ENCODE peak calls at places on chromosomes 13 and 19, in six cellular contexts. A is colonic mucosa, H is choroid plexus epithelial cell, R is endothelial cell, Z is activated B cell treated with CpG ODN at 0.5 μM for 24 hours, O is lung. W is an unnamed sample.

GRCh38 chr19:4807188-4807587 is 15.7 kb downstream of the FEM1A start:
- DNase-seq in H (no peak), O (no peak), A (no peak), R (no peak), Z (no peak), W (no peak)

GRCh38 chr19:13613447-13613846 is 107.2 kb upstream of the CACNA1A start:
- DNase-seq in R (no peak), Z (no peak), O (no peak), A (no peak), H (no peak), W (no peak)

GRCh38 chr13:106466691-106467405 is 68.6 kb downstream of the EFNB2 start:
- DNase-seq in R (no peak), Z (no peak), H (peak), O (no peak), A (no peak), W (no peak)

GRCh38 chr19:7515091-7515470 is 822 bp upstream of the ZNF358 start:
- DNase-seq in H (no peak), A (peak), Z (no peak), R (no peak), O (no peak), W (no peak)

GRCh38 chr13:109844396-109844795 is 58.0 kb upstream of the IRS2 start:
- DNase-seq in O (no peak), Z (no peak), A (no peak), H (peak), R (no peak), W (no peak)

GRCh38 chr19:4464815-4465581 is 7.1 kb upstream of the HDGFL2 start:
- DNase-seq in R (no peak), A (no peak), O (no peak), H (no peak), Z (no peak), W (no peak)

GRCh38 chr19:44677019-44677809 is 5.9 kb downstream of the CEACAM19 start:
- DNase-seq in Z (no peak), R (no peak), H (peak), O (no peak), A (no peak), W (no peak)

GRCh38 chr13:65985632-65986031 is 1244.5 kb downstream of the PCDH9 start:
- DNase-seq in Z (no peak), H (no peak), O (no peak), A (peak), R (peak), W (no peak)

GRCh38 chr19:42368765-42369164 is 21.3 kb downstream of the CNFN start:
- DNase-seq in O (no peak), H (no peak), R (no peak), A (no peak), Z (no peak), W (no peak)

GRCh38 chr13:112510002-112510780 is 77.8 kb downstream of the TUBGCP3 start:
- DNase-seq in A (no peak), O (peak), H (peak), R (peak), Z (no peak), W (no peak)

GRCh38 chr19:49836176-49837008 is 14.6 kb upstream of the PTOV1 start:
- DNase-seq in H (no peak), R (no peak), O (no peak), A (no peak), Z (no peak), W (no peak)

GRCh38 chr19:45817725-45818301 is 2.7 kb upstream of the RSPH6A start:
- DNase-seq in R (no peak), Z (no peak), A (no peak), O (no peak), H (no peak), W (no peak)

GRCh38 chr19:6433663-6434062 is at the start of gene SLC25A41:
- DNase-seq in Z (no peak), A (no peak), R (no peak), O (no peak), H (no peak), W (no peak)

GRCh38 chr19:51546650-51547396 is 15.4 kb upstream of the SIGLEC6 start:
- DNase-seq in O (no peak), H (peak), Z (no peak), A (no peak), R (peak), W (no peak)

GRCh38 chr13:32880636-32881035 is 135.6 kb upstream of the KL start:
- DNase-seq in R (no peak), H (no peak), A (no peak), Z (no peak), O (no peak), W (no peak)

GRCh38 chr19:16227837-16228636 is 30.3 kb downstream of the AP1M1 start:
- DNase-seq in Z (no peak), H (no peak), O (no peak), R (no peak), A (no peak), W (no peak)

GRCh38 chr19:51143486-51143885 is 1.4 kb downstream of the SIGLEC7 start:
- DNase-seq in Z (no peak), O (no peak), R (no peak), H (no peak), A (no peak), W (no peak)

GRCh38 chr19:6032381-6032780 is 54.4 kb upstream of the RANBP3 start:
- DNase-seq in A (no peak), O (no peak), Z (no peak), H (no peak), R (no peak), W (no peak)

GRCh38 chr19:53908933-53909415 is at the start of gene CACNG7:
- DNase-seq in H (no peak), O (no peak), A (no peak), R (no peak), Z (no peak), W (no peak)

GRCh38 chr19:50796634-50797428 is 6.6 kb downstream of the ACP4 start:
- DNase-seq in R (no peak), Z (no peak), O (no peak), H (no peak), A (no peak), W (no peak)

GRCh38 chr13:44407891-44408290 is 34.3 kb downstream of the SERP2 start:
- DNase-seq in O (no peak), Z (no peak), R (no peak), A (no peak), H (no peak), W (no peak)

GRCh38 chr13:26867451-26868067 is 107.0 kb upstream of the GPR12 start:
- DNase-seq in Z (no peak), R (peak), O (no peak), H (peak), A (peak), W (no peak)

GRCh38 chr19:653425-653824 is 9.6 kb downstream of the RNF126 start:
- DNase-seq in Z (no peak), H (no peak), R (no peak), A (no peak), O (no peak), W (no peak)

GRCh38 chr13:23547000-23547590 is 23.1 kb upstream of the TNFRSF19 start:
- DNase-seq in A (no peak), Z (no peak), R (peak), H (peak), O (no peak), W (no peak)

GRCh38 chr19:7743425-7743841 is 3.9 kb downstream of the CD209 start:
- DNase-seq in Z (peak), O (no peak), R (no peak), H (no peak), A (no peak), W (no peak)

GRCh38 chr19:23098988-23099387 is 17.8 kb upstream of the ZNF730 start:
- DNase-seq in A (no peak), O (no peak), Z (no peak), H (peak), R (no peak), W (no peak)

GRCh38 chr19:14404322-14404721 is 14.8 kb downstream of the DDX39A start:
- DNase-seq in A (no peak), Z (no peak), O (no peak), H (no peak), R (no peak), W (no peak)

GRCh38 chr19:56107626-56108351 is 13.3 kb downstream of the ZNF787 start:
- DNase-seq in Z (no peak), O (no peak), A (no peak), H (no peak), R (no peak), W (no peak)

GRCh38 chr19:3613765-3614661 is 7.3 kb upstream of the TBXA2R start:
- DNase-seq in R (no peak), H (no peak), Z (no peak), A (no peak), O (no peak), W (no peak)

GRCh38 chr13:44306401-44307192 is 67.0 kb upstream of the SERP2 start:
- DNase-seq in R (peak), Z (no peak), H (peak), A (peak), O (no peak), W (no peak)

GRCh38 chr13:104491951-104492350 is 1425.7 kb upstream of the SLC10A2 start:
- DNase-seq in R (no peak), H (no peak), O (no peak), Z (no peak), A (no peak), W (no peak)

GRCh38 chr19:3671680-3672574 is 28.3 kb downstream of the PIP5K1C start:
- DNase-seq in H (peak), O (no peak), Z (no peak), A (no peak), R (no peak), W (no peak)

GRCh38 chr19:16726916-16727315 is 7.3 kb downstream of the NWD1 start:
- DNase-seq in Z (no peak), A (no peak), H (no peak), O (no peak), R (no peak), W (no peak)

GRCh38 chr13:38804061-38804460 is 117.2 kb downstream of the FREM2 start:
- DNase-seq in A (no peak), R (no peak), Z (no peak), H (no peak), O (no peak), W (no peak)

GRCh38 chr19:56525214-56525860 is 13.4 kb upstream of the ZFP28 start:
- DNase-seq in O (no peak), Z (no peak), H (no peak), R (no peak), A (no peak), W (no peak)

GRCh38 chr13:24684600-24684998 is 4.4 kb downstream of the ATP12A start:
- DNase-seq in O (no peak), A (no peak), H (peak), R (no peak), Z (no peak), W (no peak)

GRCh38 chr19:2026770-2027169 is 11.3 kb upstream of the BTBD2 start:
- DNase-seq in O (no peak), Z (no peak), A (peak), H (no peak), R (no peak), W (no peak)

GRCh38 chr13:109840201-109840892 is 54.0 kb upstream of the IRS2 start:
- DNase-seq in H (peak), Z (no peak), A (no peak), O (no peak), R (no peak), W (no peak)

GRCh38 chr19:40962460-40962961 is 28.6 kb upstream of the CYP2B6 start:
- DNase-seq in H (peak), R (no peak), Z (no peak), O (no peak), A (no peak), W (no peak)

GRCh38 chr13:19984430-19985218 is 26.1 kb downstream of the ZMYM2 start:
- DNase-seq in H (peak), O (no peak), Z (no peak), A (no peak), R (no peak), W (no peak)
- TF ChIP-seq CTCF in H (peak), O (peak), Z (no peak), A (no peak), R (peak), W (no peak)

GRCh38 chr19:55080915-55081772 is 5.5 kb downstream of the EPS8L1 start:
- DNase-seq in A (peak), Z (peak), H (peak), O (peak), R (peak), W (peak)

GRCh38 chr19:55078996-55079395 is 3.3 kb downstream of the EPS8L1 start:
- DNase-seq in O (no peak), A (no peak), R (no peak), Z (no peak), H (no peak), W (no peak)

GRCh38 chr19:55080121-55080914 is 4.6 kb downstream of the EPS8L1 start:
- DNase-seq in R (no peak), A (peak), O (peak), Z (peak), H (peak), W (no peak)

GRCh38 chr19:55081773-55082022 is 6.0 kb downstream of the EPS8L1 start:
- DNase-seq in O (no peak), Z (no peak), A (no peak), R (no peak), H (no peak), W (no peak)

DNA sequence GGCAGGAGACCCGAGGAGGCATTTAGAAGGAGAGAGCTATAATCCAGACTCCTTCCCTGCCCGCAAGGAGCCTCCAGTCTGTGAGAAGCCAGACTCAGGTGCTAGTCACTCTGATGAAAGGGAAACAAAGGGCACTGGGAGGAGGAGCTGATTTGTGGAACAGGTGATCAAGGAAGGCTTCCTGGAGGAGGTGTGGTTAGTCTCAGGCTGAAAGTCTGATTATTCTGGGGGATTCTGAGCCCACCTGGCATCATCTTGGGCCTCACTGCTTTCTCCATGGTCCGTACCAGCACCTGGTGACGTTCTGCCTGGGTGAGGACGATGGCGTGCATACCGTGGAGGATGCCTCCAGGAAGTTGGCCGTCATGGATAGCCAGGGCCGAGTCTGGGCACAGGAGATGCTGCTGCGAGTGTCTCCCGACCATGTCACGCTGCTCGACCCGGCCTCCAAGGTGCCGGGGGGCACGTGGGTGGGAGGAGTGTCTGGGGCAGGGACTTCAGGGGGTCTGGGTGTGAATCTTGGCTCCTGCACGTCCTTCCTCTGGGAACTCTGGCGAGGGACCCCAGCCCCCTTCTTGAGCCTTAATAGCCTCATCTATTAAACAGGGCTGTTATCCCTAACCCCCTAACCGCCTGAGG is 3.9 kb downstream of the EPS8L1 start:
- DNase-seq in A (no peak), Z (no peak), O (no peak), H (no peak), R (no peak), W (no peak)
- TF ChIP-seq CTCF in A (no peak), Z (no peak), O (no peak), H (no peak), R (no peak), W (no peak)

GRCh38 chr19:11286312-11286974 is 9.5 kb upstream of the TSPAN16 start:
- DNase-seq in Z (no peak), A (no peak), O (no peak), R (no peak), H (peak), W (no peak)
- TF ChIP-seq CTCF in Z (no peak), A (no peak), O (peak), R (no peak), H (peak), W (no peak)

DNA sequence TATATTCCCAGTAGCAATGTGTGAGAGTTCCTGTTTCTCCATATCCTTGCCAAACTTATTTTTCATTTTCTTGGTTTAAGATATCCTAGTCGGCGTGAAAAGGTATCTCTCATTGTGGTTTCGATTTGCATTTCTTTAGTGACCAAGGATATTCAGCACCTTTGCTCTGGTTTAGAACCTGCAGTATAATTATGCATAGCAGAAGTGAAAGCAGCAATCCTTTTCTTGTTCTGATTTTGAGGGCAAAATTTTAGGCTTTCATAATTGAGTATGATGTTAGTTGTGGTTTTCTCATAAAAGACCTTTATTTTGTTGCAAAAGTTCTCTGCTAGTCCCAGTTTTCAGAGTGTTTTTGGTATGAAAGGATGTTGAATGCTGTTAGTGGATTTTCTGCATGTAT is 491.0 kb downstream of the FGF9 start:
- DNase-seq in O (no peak), H (no peak), Z (no peak), A (no peak), R (no peak), W (no peak)
- TF ChIP-seq CTCF in O (no peak), H (no peak), Z (no peak), A (no peak), R (no peak), W (no peak)